ENCODE peak calls at places on chromosome 2, in eight cellular contexts. B is NCI-H345; K is T-helper 2 cell; W is upper lobe of right lung; I is fibroblast of the aortic adventitia; U is heart right ventricle; Q is activated CD8-positive, alpha-beta T cell treated with anti-CD3 and anti-CD28 coated beads, Interleukin-2, amount 10 ng/mL, durations not matched to agents 7 days and 5 days; L is NCI-H774. A is an unnamed sample.

GRCh38 chr2:99615247-99615771 is 125.5 kb upstream of the REV1 start:
- DNase-seq in B (peak; percentile 8), K (no peak), W (no peak), U (no peak), Q (no peak), L (no peak), I (no peak), A (peak; percentile 35)

GRCh38 chr2:206858972-206859739 is 80.2 kb upstream of the CPO start:
- DNase-seq in W (no peak), Q (peak; percentile 34), B (no peak), U (no peak), K (no peak), L (no peak), I (no peak), A (no peak)

GRCh38 chr2:55038428-55038827 is 11.8 kb downstream of the RTN4 start:
- DNase-seq in W (no peak), Q (no peak), L (no peak), U (no peak), B (no peak), I (no peak), K (no peak), A (no peak)

GRCh38 chr2:212863185-212863588 is 288.2 kb downstream of the IKZF2 start:
- DNase-seq in Q (peak; percentile 48), I (peak; percentile 28), B (peak; percentile 19), U (no peak), W (peak; percentile 42), K (no peak), L (no peak), A (no peak)

GRCh38 chr2:231819449-231820042 is 33.3 kb downstream of the COPS7B start:
- DNase-seq in B (no peak), I (no peak), L (no peak), K (no peak), W (no peak), Q (no peak), U (no peak), A (no peak)

GRCh38 chr2:192007819-192008218 is 160.9 kb upstream of the CAVIN2 start:
- DNase-seq in U (no peak), L (no peak), K (no peak), W (no peak), B (no peak), Q (no peak), I (peak; percentile 44), A (no peak)

GRCh38 chr2:186862869-186863709 is 14.1 kb upstream of the ZSWIM2 start:
- DNase-seq in B (peak; percentile 35), K (no peak), L (peak; percentile 35), W (no peak), Q (no peak), U (no peak), I (peak; percentile 70), A (no peak)

GRCh38 chr2:96025107-96025492 is 9.6 kb downstream of the GPAT2 start:
- DNase-seq in I (peak; percentile 12), K (no peak), L (no peak), B (no peak), U (no peak), W (peak; percentile 27), Q (no peak), A (peak; percentile 48)

GRCh38 chr2:12658287-12658945 is 58.3 kb upstream of the TRIB2 start:
- DNase-seq in U (no peak), B (no peak), I (no peak), W (no peak), K (no peak), L (no peak), Q (no peak), A (no peak)

GRCh38 chr2:119794237-119794636 is 34.5 kb downstream of the PTPN4 start:
- DNase-seq in K (no peak), I (no peak), U (no peak), Q (no peak), B (no peak), L (no peak), W (no peak), A (no peak)

GRCh38 chr2:204529795-204530463 is 15.3 kb upstream of the PARD3B start:
- DNase-seq in I (no peak), Q (no peak), K (no peak), U (no peak), B (no peak), W (no peak), L (no peak), A (no peak)

GRCh38 chr2:28134857-28135256 is 244.3 kb downstream of the BABAM2 start:
- DNase-seq in B (no peak), K (no peak), W (no peak), I (no peak), Q (no peak), L (no peak), U (no peak), A (no peak)

GRCh38 chr2:172285010-172285621 is 142.3 kb upstream of the ITGA6 start:
- DNase-seq in K (no peak), B (peak; percentile 13), L (no peak), Q (no peak), U (peak; percentile 27), W (no peak), I (peak; percentile 71), A (no peak)

GRCh38 chr2:238083919-238084318 is 16.2 kb upstream of the ESPNL start:
- DNase-seq in B (no peak), U (no peak), W (no peak), K (no peak), L (no peak), Q (no peak), I (no peak), A (no peak)

GRCh38 chr2:27071277-27071989 is at the start of gene OST4:
- DNase-seq in B (peak; percentile 97), U (peak; percentile 92), Q (peak; percentile 92), I (peak; percentile 90), K (peak; percentile 75), L (peak; percentile 92), W (peak; percentile 97), A (peak; percentile 92)

GRCh38 chr2:176583530-176584101 is 314.4 kb downstream of the MTX2 start:
- DNase-seq in B (no peak), L (no peak), Q (no peak), I (peak; percentile 19), U (no peak), K (no peak), W (no peak), A (no peak)

GRCh38 chr2:11127791-11128190 is 27.5 kb upstream of the SLC66A3 start:
- DNase-seq in L (no peak), U (no peak), I (no peak), W (no peak), Q (no peak), K (no peak), B (peak; percentile 43), A (no peak)

GRCh38 chr2:2892892-2893291 is 484.7 kb downstream of the EIPR1 start:
- DNase-seq in L (no peak), B (no peak), W (no peak), U (no peak), Q (no peak), K (no peak), I (no peak), A (no peak)

GRCh38 chr2:191222507-191222906 is 22.7 kb upstream of the MYO1B start:
- DNase-seq in U (peak; percentile 34), W (no peak), Q (no peak), L (no peak), I (peak; percentile 75), K (no peak), B (no peak), A (no peak)

GRCh38 chr2:108587621-108588020 is 53.4 kb downstream of the LIMS1 start:
- DNase-seq in L (no peak), I (peak; percentile 76), K (no peak), U (peak; percentile 69), W (no peak), Q (no peak), B (no peak), A (peak; percentile 40)

GRCh38 chr2:186017278-186017677 is 278.7 kb downstream of the FSIP2 start:
- DNase-seq in I (no peak), L (no peak), U (no peak), K (no peak), W (no peak), Q (no peak), B (no peak), A (no peak)

GRCh38 chr2:64654993-64655666 is 1.4 kb upstream of the SERTAD2 start:
- DNase-seq in Q (peak; percentile 50), U (no peak), L (no peak), K (no peak), W (no peak), I (peak; percentile 29), B (peak; percentile 10), A (no peak)

GRCh38 chr2:28206786-28207185 is 185.9 kb upstream of the FOSL2 start:
- DNase-seq in U (no peak), L (no peak), B (peak; percentile 67), Q (no peak), I (no peak), K (no peak), W (no peak), A (no peak)

GRCh38 chr2:36427790-36428243 is 72.2 kb downstream of the CRIM1 start:
- DNase-seq in K (no peak), U (no peak), L (no peak), Q (no peak), W (no peak), B (no peak), I (no peak), A (no peak)

GRCh38 chr2:96330407-96330806 is 5.2 kb upstream of the NCAPH start:
- DNase-seq in Q (no peak), W (no peak), K (no peak), U (no peak), I (peak; percentile 68), B (no peak), L (no peak), A (no peak)

GRCh38 chr2:47373747-47374146 is 29.2 kb upstream of the MSH2 start:
- DNase-seq in I (no peak), L (no peak), B (peak; percentile 26), K (no peak), Q (no peak), U (no peak), W (no peak), A (no peak)

GRCh38 chr2:56741601-56742102 is 557.9 kb downstream of the CCDC85A start:
- DNase-seq in K (no peak), B (no peak), W (peak; percentile 63), U (no peak), I (peak; percentile 88), Q (no peak), L (no peak), A (peak; percentile 63)

GRCh38 chr2:159710601-159711180 is 1.6 kb upstream of the MARCHF7 start:
- DNase-seq in I (peak; percentile 55), Q (no peak), K (no peak), B (no peak), U (no peak), L (no peak), W (no peak), A (no peak)

GRCh38 chr2:70683455-70683854 is 84.5 kb downstream of the ADD2 start:
- DNase-seq in B (no peak), K (no peak), U (no peak), I (no peak), L (no peak), Q (no peak), W (peak; percentile 39), A (no peak)

GRCh38 chr2:3738454-3738853 is 35.1 kb downstream of the DCDC2C start:
- DNase-seq in L (peak; percentile 58), W (no peak), U (no peak), K (no peak), B (peak; percentile 25), I (no peak), Q (peak; percentile 33), A (no peak)

GRCh38 chr2:230068658-230069080 is at the start of gene SLC16A14:
- DNase-seq in I (peak; percentile 65), B (peak; percentile 50), K (no peak), L (peak; percentile 33), U (peak; percentile 21), W (no peak), Q (peak; percentile 53), A (no peak)

GRCh38 chr2:222033541-222033940 is 265.3 kb downstream of the PAX3 start:
- DNase-seq in U (no peak), B (no peak), K (no peak), Q (no peak), I (no peak), W (no peak), L (no peak), A (no peak)

GRCh38 chr2:164913011-164913410 is 42.3 kb downstream of the SLC38A11 start:
- DNase-seq in W (no peak), Q (no peak), I (no peak), L (no peak), K (no peak), U (no peak), B (no peak), A (no peak)

GRCh38 chr2:67570626-67571025 is 173.5 kb downstream of the ETAA1 start:
- DNase-seq in I (no peak), L (no peak), K (no peak), B (no peak), U (no peak), W (no peak), Q (no peak), A (no peak)